ENCODE peak calls at places on chromosome 14, in seven cellular contexts. T is cardiac fibroblast, E is fibroblast of mammary gland, I is AG04450, N is upper lobe of right lung, R is astrocyte of the spinal cord, B is upper lobe of left lung. M is an unnamed sample.

GRCh38 chr14:102125546-102125945 is 14.2 kb upstream of the WDR20 start:
- DNase-seq in T (no peak), E (no peak), I (no peak), N (no peak), R (no peak), B (no peak), M (no peak)

GRCh38 chr14:73461478-73462077 is 3.2 kb upstream of the NUMB start:
- DNase-seq in T (no peak), E (no peak), I (no peak), N (no peak), R (no peak), B (no peak), M (no peak)

GRCh38 chr14:61376314-61376713 is 54.9 kb downstream of the PRKCH start:
- DNase-seq in T (no peak), E (no peak), I (no peak), N (no peak), R (no peak), B (no peak), M (no peak)

GRCh38 chr14:68788275-68789001 is 4.4 kb downstream of the ZFP36L1 start:
- DNase-seq in T (peak), E (no peak), I (no peak), N (no peak), R (peak), B (no peak), M (no peak)

GRCh38 chr14:64692597-64693350 is 11.4 kb upstream of the PLEKHG3 start:
- DNase-seq in T (peak), E (no peak), I (no peak), N (no peak), R (no peak), B (no peak), M (no peak)

GRCh38 chr14:102474934-102475333 is 34.6 kb downstream of the ANKRD9 start:
- DNase-seq in T (peak), E (no peak), I (peak), N (peak), R (peak), B (no peak), M (peak)

GRCh38 chr14:53035336-53035735 is 84.5 kb upstream of the FERMT2 start:
- DNase-seq in T (no peak), E (no peak), I (no peak), N (no peak), R (no peak), B (no peak), M (no peak)

GRCh38 chr14:49975286-49975685 is 82.4 kb downstream of the ARF6 start:
- DNase-seq in T (peak), E (peak), I (peak), N (no peak), R (peak), B (no peak), M (peak)

GRCh38 chr14:28651148-28651547 is 115.4 kb upstream of the FOXG1 start:
- DNase-seq in T (no peak), E (peak), I (no peak), N (no peak), R (peak), B (no peak), M (no peak)

GRCh38 chr14:22972313-22972930 is 9.9 kb downstream of the AJUBA start:
- DNase-seq in T (no peak), E (no peak), I (no peak), N (no peak), R (no peak), B (no peak), M (no peak)

GRCh38 chr14:90642239-90642717 is 174.0 kb downstream of the TTC7B start:
- DNase-seq in T (peak), E (no peak), I (no peak), N (no peak), R (peak), B (no peak), M (peak)

GRCh38 chr14:101193845-101194355 is 290.4 kb upstream of the RTL1 start:
- DNase-seq in T (no peak), E (no peak), I (no peak), N (peak), R (no peak), B (no peak), M (no peak)

GRCh38 chr14:65095633-65096205 is 6.6 kb downstream of the MAX start:
- DNase-seq in T (peak), E (peak), I (peak), N (no peak), R (peak), B (no peak), M (peak)

DNA sequence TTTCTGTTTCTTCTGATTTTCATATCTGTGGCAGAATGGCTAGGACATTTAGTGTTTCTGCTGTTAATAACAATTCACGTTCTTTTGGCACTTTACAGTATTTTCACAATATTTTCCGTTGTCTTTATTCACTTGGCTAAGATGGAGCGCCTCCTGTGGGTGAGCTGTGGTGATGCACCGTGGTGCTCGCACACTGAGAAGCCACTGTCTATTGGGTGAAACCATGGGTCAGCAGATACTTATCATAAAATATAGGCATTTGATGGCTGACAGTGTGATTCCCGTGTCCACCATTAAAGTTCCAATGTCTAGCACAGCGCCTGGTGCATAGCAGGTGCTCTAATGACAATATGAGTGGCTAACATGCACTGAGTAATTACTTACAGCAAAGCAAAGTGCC is 141.8 kb downstream of the VRK1 start:
- DNase-seq in T (no peak), E (no peak), I (no peak), N (no peak), R (no peak), B (no peak), M (no peak)
- TF ChIP-seq CTCF in T (peak), E (peak), I (no peak), N (peak), R (no peak), B (no peak), M (peak)

GRCh38 chr14:97274626-97275025 is 477.4 kb downstream of the VRK1 start:
- DNase-seq in T (no peak), E (no peak), I (no peak), N (no peak), R (no peak), B (no peak), M (no peak)
- H3K4me3 ChIP-seq in T (no peak), E (no peak), I (no peak), N (no peak), R (no peak), B (no peak), M (no peak)

DNA sequence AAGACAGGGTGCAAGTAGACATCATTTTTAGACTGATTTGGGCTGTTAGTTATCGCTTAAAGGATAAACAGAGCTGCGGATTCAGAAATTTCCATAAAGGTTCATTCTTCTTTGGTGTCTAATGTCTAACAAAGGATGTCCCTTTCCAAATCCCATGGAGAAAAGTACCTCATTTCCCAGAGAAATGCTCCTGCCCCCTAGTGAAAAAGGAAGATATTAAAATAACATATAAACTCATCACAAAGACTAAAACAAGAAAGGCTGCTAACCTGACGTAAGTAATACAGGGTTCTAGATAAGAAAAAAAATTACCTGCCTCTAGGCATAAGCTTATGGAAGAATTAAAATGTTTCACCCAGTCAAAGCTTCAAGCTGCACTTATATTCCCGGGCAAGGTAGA is 22.8 kb downstream of the ARMH4 start:
- DNase-seq in T (no peak), E (no peak), I (no peak), N (no peak), R (no peak), B (no peak), M (no peak)
- TF ChIP-seq CTCF in T (peak), E (peak), I (no peak), N (no peak), R (peak), B (no peak), M (peak)

DNA sequence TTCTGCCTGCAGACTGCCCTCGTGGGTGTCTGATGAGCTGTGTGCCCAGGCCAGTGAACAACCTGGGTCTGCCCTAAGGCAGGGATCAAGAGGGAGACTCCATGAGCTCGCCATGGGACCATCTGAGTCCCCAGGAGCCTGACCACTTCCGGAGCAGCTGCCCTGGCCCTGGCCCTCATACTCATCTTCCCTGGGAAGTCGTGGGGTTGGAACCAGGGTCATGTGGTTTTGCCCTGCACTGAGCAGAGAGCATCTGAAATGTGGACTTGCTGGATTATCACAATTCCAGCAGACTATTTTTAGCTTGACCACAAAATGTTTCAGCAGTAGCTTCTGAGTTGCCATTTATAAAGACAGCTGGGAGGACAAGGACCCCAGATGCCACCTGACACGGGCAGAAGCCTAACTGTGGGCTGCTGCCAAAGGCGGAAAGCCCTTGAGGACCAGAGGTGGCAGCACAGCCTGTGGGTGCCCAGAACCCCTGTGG is 6.7 kb downstream of the BTBD6 start:
- DNase-seq in T (peak), E (peak), I (no peak), N (peak), R (peak), B (no peak), M (peak)
- H3K4me3 ChIP-seq in T (no peak), E (no peak), I (no peak), N (no peak), R (no peak), B (no peak), M (no peak)